ENCODE peak calls at places on chromosomes 6 and 20, in seven cellular contexts. Q is brain microvascular endothelial cell, O is WTC11, I is cardiac muscle cell, J is sigmoid colon, C is esophagus squamous epithelium, Y is fibroblast of lung. A is an unnamed sample.

GRCh38 chr20:18190466-18191233 is 53.0 kb downstream of the KAT14 start:
- DNase-seq in Q (no peak), O (peak), I (no peak), J (no peak), C (no peak), Y (no peak), A (no peak)

GRCh38 chr20:4926531-4927156 is 74.7 kb downstream of the SLC23A2 start:
- DNase-seq in Q (no peak), O (no peak), I (no peak), J (no peak), C (no peak), Y (no peak), A (no peak)

GRCh38 chr6:39029156-39030011 is 19.2 kb upstream of the GLP1R start:
- DNase-seq in Q (peak), O (peak), I (peak), J (no peak), C (no peak), Y (no peak), A (peak)

GRCh38 chr20:61500791-61501321 is 248.8 kb downstream of the CDH4 start:
- DNase-seq in Q (no peak), O (no peak), I (peak), J (no peak), C (no peak), Y (peak), A (no peak)

GRCh38 chr6:116564921-116565872 is 6.1 kb upstream of the RWDD1 start:
- DNase-seq in Q (no peak), O (no peak), I (no peak), J (peak), C (no peak), Y (no peak), A (no peak)

GRCh38 chr6:40936810-40937209 is 102.2 kb downstream of the UNC5CL start:
- DNase-seq in Q (peak), O (no peak), I (peak), J (no peak), C (no peak), Y (peak), A (no peak)

GRCh38 chr6:168948990-168949531 is 304.6 kb downstream of the THBS2 start:
- DNase-seq in Q (no peak), O (no peak), I (no peak), J (no peak), C (no peak), Y (no peak), A (no peak)

GRCh38 chr6:106918128-106918527 is 56.4 kb downstream of the CD24 start:
- DNase-seq in Q (no peak), O (no peak), I (no peak), J (no peak), C (no peak), Y (no peak), A (no peak)

GRCh38 chr6:139402935-139403386 is 28.5 kb upstream of the CITED2 start:
- DNase-seq in Q (peak), O (no peak), I (peak), J (peak), C (no peak), Y (peak), A (no peak)

GRCh38 chr20:10170261-10170660 is 48.4 kb upstream of the SNAP25 start:
- DNase-seq in Q (no peak), O (no peak), I (no peak), J (no peak), C (no peak), Y (no peak), A (no peak)

GRCh38 chr20:10167594-10167993 is 51.0 kb upstream of the SNAP25 start:
- DNase-seq in Q (no peak), O (no peak), I (no peak), J (no peak), C (no peak), Y (no peak), A (no peak)

GRCh38 chr20:10169752-10170151 is 48.9 kb upstream of the SNAP25 start:
- DNase-seq in Q (no peak), O (no peak), I (no peak), J (no peak), C (no peak), Y (no peak), A (no peak)

GRCh38 chr20:10172998-10173655 is 45.5 kb upstream of the SNAP25 start:
- DNase-seq in Q (no peak), O (no peak), I (no peak), J (no peak), C (no peak), Y (no peak), A (no peak)

GRCh38 chr20:10171864-10172751 is 46.5 kb upstream of the SNAP25 start:
- DNase-seq in Q (peak), O (peak), I (peak), J (peak), C (no peak), Y (peak), A (peak)
- TF ChIP-seq CTCF in Q (no peak), O (no peak), I (no peak), J (no peak), C (no peak), Y (no peak), A (no peak)

GRCh38 chr6:134175532-134176282 is 123.3 kb upstream of the SLC2A12 start:
- DNase-seq in Q (peak), O (peak), I (peak), J (peak), C (peak), Y (peak), A (no peak)
- TF ChIP-seq CTCF in Q (no peak), O (no peak), I (no peak), J (no peak), C (no peak), Y (no peak), A (no peak)

GRCh38 chr20:45374966-45375365 is 3.2 kb downstream of the TP53TG5 start:
- DNase-seq in Q (no peak), O (no peak), I (no peak), J (no peak), C (no peak), Y (no peak), A (no peak)

GRCh38 chr20:45373353-45374100 is 4.6 kb downstream of the TP53TG5 start:
- DNase-seq in Q (peak), O (peak), I (peak), J (peak), C (no peak), Y (peak), A (peak)

GRCh38 chr20:45372646-45373352 is 5.3 kb downstream of the TP53TG5 start:
- DNase-seq in Q (no peak), O (peak), I (no peak), J (peak), C (no peak), Y (no peak), A (no peak)

GRCh38 chr20:45372241-45372640 is 5.9 kb downstream of the TP53TG5 start:
- DNase-seq in Q (no peak), O (no peak), I (no peak), J (no peak), C (no peak), Y (no peak), A (no peak)

GRCh38 chr20:45374101-45374467 is 4.0 kb downstream of the TP53TG5 start:
- DNase-seq in Q (no peak), O (no peak), I (no peak), J (no peak), C (no peak), Y (no peak), A (no peak)
- TF ChIP-seq CTCF in Q (no peak), O (no peak), I (no peak), J (no peak), C (no peak), Y (no peak), A (no peak)

DNA sequence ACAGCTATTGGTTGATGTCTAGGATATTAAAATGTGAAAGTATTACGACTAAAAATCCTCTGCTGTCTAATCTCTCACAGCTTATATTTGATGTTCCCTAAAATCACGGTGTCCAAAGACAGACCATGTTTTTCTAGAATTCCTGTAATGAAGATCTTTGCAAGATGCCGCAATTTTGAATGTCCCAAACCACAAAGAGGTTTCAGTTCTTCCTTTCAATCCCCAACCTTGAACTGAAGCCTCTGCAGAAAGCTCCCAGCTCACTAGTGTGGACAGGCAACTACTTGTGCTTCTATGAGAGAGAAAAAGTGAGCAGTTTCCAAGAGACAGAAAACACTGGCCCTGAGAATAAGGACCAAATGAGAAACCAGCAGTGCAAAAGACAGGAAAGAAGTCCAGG is 370.1 kb downstream of the FOXA2 start:
- DNase-seq in Q (no peak), O (no peak), I (no peak), J (no peak), C (no peak), Y (no peak), A (no peak)
- TF ChIP-seq CTCF in Q (no peak), O (no peak), I (no peak), J (no peak), C (no peak), Y (no peak), A (no peak)

DNA sequence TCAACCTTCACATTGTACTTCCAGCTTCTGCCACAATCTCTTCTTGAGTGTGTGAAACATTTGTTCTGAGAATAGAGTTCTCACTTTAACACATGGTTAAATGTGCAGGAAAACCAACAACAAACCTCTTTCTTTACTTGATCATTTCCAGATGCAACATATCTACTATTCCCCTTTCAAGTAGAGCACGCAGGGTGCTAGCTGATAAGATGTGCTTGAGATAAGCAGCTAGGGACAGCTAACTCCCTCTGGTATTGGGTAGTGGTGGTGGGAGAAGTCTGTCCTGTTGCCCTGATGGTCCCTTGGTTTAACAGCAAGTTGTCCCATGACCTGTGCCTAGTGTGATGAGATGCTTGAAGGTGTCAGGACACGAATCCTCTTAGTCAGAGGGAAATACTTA is 15.4 kb upstream of the HMGCLL1 start:
- DNase-seq in Q (no peak), O (no peak), I (peak), J (no peak), C (no peak), Y (no peak), A (no peak)
- TF ChIP-seq CTCF in Q (no peak), O (no peak), I (no peak), J (no peak), C (no peak), Y (no peak), A (no peak)